ENCODE peak calls at places on chromosomes 7 and 10, in ten cellular contexts. L, O, A, S, R, P, E, Y, W and X are unnamed samples.

GRCh38 chr7:129188892-129189660 is 643 bp downstream of the SMO start:
- DNase-seq in E (peak; percentile 67), R (peak; percentile 47), O (no peak), P (peak; percentile 30), S (no peak), W (no peak), Y (no peak), L (no peak), A (no peak), X (no peak)

GRCh38 chr10:129192344-129193128 is 274.5 kb upstream of the MGMT start:
- DNase-seq in W (no peak), L (no peak), R (no peak), A (no peak), Y (no peak), E (peak; percentile 90), S (no peak), P (no peak), O (no peak), X (no peak)

GRCh38 chr10:79184141-79184625 is 115.4 kb downstream of the ZMIZ1 start:
- DNase-seq in Y (peak; percentile 63), W (no peak), A (no peak), O (no peak), R (peak; percentile 89), E (no peak), P (no peak), L (no peak), S (peak; percentile 96), X (no peak)

GRCh38 chr7:153381275-153382119 is 621.9 kb downstream of the ACTR3B start:
- DNase-seq in R (no peak), S (no peak), Y (no peak), E (peak; percentile 51), L (no peak), P (no peak), O (peak; percentile 20), W (no peak), A (no peak), X (no peak)

GRCh38 chr7:73985737-73986141 is 42.2 kb upstream of the ELN start:
- DNase-seq in O (no peak), P (no peak), R (no peak), L (no peak), W (no peak), A (no peak), E (peak; percentile 36), Y (no peak), S (no peak), X (no peak)

GRCh38 chr7:33946094-33946699 is 40.9 kb downstream of the BMPER start:
- DNase-seq in R (no peak), E (no peak), A (no peak), P (no peak), S (peak; percentile 31), L (no peak), Y (no peak), W (no peak), O (no peak), X (no peak)

GRCh38 chr10:71985542-71986250 is 21.5 kb downstream of the CHST3 start:
- DNase-seq in E (peak; percentile 49), O (no peak), R (peak; percentile 76), L (no peak), A (peak; percentile 85), S (no peak), P (no peak), Y (peak; percentile 68), W (no peak), X (no peak)

GRCh38 chr7:144824360-144824759 is 11.5 kb downstream of the TPK1 start:
- DNase-seq in E (no peak), W (peak; percentile 46), P (no peak), S (peak; percentile 65), A (no peak), O (peak; percentile 61), L (no peak), R (peak; percentile 84), Y (peak; percentile 81), X (no peak)

GRCh38 chr10:63722537-63722936 is 201.3 kb downstream of the REEP3 start:
- DNase-seq in P (no peak), S (peak; percentile 46), O (no peak), A (peak; percentile 85), R (peak; percentile 89), Y (peak; percentile 77), W (no peak), L (no peak), E (peak; percentile 43), X (no peak)

GRCh38 chr10:16509996-16510395 is 11.7 kb downstream of the C1QL3 start:
- DNase-seq in A (no peak), R (no peak), S (no peak), O (no peak), L (no peak), Y (no peak), E (no peak), W (no peak), P (no peak), X (no peak)

GRCh38 chr10:103870503-103870902 is 15.1 kb upstream of the SH3PXD2A start:
- DNase-seq in P (no peak), Y (peak; percentile 46), W (no peak), O (no peak), E (peak; percentile 58), A (no peak), S (peak; percentile 89), L (no peak), R (no peak), X (no peak)

GRCh38 chr10:3656214-3656613 is 128.8 kb downstream of the KLF6 start:
- DNase-seq in W (no peak), L (no peak), A (no peak), R (no peak), P (no peak), S (no peak), O (no peak), E (no peak), Y (no peak), X (no peak)
- TF ChIP-seq CTCF in W (no peak), L (no peak), A (no peak), R (no peak), P (no peak), S (no peak), O (no peak), E (no peak), Y (no peak), X (no peak)

GRCh38 chr10:132425029-132425758 is 28.2 kb downstream of the PWWP2B start:
- DNase-seq in S (no peak), Y (no peak), P (no peak), E (no peak), L (no peak), O (no peak), R (no peak), W (no peak), A (no peak), X (no peak)

GRCh38 chr10:132428486-132428885 is 31.5 kb downstream of the PWWP2B start:
- DNase-seq in Y (no peak), W (no peak), S (no peak), O (no peak), P (no peak), A (no peak), R (no peak), L (no peak), E (no peak), X (no peak)

GRCh38 chr10:132427939-132428367 is 31.0 kb downstream of the PWWP2B start:
- DNase-seq in P (no peak), A (no peak), W (no peak), S (no peak), R (no peak), E (no peak), Y (no peak), L (no peak), O (no peak), X (no peak)

GRCh38 chr10:132429281-132430230 is 32.6 kb downstream of the PWWP2B start:
- DNase-seq in P (no peak), R (no peak), W (no peak), Y (no peak), A (no peak), E (no peak), S (no peak), L (no peak), O (no peak), X (no peak)

DNA sequence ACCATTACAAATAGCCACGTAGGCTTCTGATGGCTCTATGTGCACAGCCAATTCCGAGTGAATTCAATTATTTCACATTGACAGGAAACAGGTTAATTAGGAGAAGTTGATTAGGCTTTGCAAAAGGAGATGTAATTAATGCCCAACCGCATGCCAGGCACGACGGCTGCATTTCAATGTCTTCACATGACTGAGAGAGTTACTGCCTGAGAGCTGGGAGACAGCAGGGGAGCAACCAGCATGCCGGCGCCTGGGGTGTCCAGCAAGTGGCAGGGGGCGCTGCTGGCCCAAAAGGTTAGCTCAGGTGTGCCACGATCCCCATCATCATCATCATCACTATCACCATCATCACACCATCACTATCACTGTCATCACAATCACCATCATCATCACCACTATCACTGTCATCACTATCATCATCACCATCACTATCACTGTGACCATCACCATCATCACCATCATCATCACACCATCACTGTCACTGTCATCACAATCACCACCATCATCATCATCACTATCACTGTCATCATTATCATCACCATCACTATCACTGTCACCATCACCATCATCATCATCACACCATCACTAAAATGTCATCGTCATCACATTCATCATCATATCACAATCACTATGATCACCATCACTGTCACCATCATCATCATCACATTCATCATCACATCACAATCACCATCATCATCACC is 30.2 kb downstream of the PWWP2B start:
- DNase-seq in E (no peak), R (no peak), A (no peak), O (no peak), L (no peak), P (no peak), S (no peak), Y (no peak), W (no peak), X (no peak)
- TF ChIP-seq CTCF in E (no peak), R (no peak), A (no peak), O (no peak), L (no peak), P (no peak), S (no peak), Y (no peak), W (no peak), X (no peak)

DNA sequence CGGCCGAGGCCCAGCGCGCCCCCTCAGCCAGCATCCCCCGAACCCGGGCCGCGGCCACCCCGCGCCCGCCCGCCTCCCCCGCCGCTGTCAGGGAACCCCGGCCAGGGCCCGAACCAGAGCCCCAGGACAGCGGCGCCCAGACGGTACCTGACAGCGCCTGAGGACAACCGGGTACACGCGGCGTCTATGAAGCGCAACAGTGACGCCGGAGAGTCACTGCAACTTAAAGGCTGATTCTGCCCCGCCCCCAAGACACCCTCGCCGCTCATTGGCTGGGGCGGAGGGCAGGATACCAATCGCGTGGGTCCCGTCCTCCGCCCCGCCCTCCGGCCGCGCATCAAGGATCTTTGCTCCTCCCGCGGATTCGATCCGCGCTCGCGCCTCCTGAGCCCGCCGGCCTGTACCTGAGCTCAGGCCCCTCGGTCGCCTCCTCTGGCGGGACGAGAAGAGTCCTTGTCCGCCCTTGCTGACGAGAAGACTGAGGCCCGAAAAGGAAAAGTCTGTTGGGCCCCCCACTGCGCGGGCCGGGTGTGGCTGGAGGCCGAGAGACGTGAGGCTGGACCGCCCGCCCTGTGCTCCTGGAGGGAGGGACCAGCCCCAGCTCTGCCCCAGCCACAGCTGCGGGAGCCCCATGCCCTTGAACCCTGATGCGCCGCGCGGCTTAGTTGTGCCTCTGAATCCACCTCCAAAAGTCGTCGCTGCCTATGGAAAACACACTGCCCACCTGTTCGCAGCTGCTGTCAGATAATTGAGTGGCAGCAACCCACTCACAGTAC is at the start of gene OAT:
- DNase-seq in A (peak; percentile 94), L (peak; percentile 96), E (peak; percentile 97), Y (peak; percentile 97), O (peak; percentile 71), R (peak; percentile 93), S (peak; percentile 87), P (peak; percentile 95), W (peak; percentile 73), X (peak; percentile 96)
- TF ChIP-seq CTCF in A (no peak), L (peak; percentile 14), E (no peak), Y (peak; percentile 19), O (no peak), R (no peak), S (no peak), P (peak; percentile 49), W (peak; percentile 7), X (no peak)

GRCh38 chr7:142792593-142792992 is 21.8 kb downstream of the PRSS2 start:
- DNase-seq in E (no peak), S (peak; percentile 32), P (no peak), L (no peak), O (no peak), R (no peak), Y (no peak), A (no peak), W (no peak), X (no peak)
- TF ChIP-seq CTCF in E (no peak), S (no peak), P (no peak), L (no peak), O (no peak), R (no peak), Y (no peak), A (no peak), W (no peak), X (no peak)